ENCODE peak calls at places on chromosomes 13 and 19, in ten cellular contexts. One of them, this sample, is unnamed.

GRCh38 chr19:56170261-56170660 is 5.5 kb upstream of the GALP start:
- DNase-seq in stomach: no peak
- DNase-seq in naive thymus-derived CD8-positive, alpha-beta T cell: no peak
- DNase-seq in fibroblast of the conjunctiva: no peak
- DNase-seq in left cardiac atrium: no peak
- DNase-seq in mesendoderm: no peak
- DNase-seq in cardiac muscle cell: no peak
- DNase-seq in lower leg skin: no peak
- DNase-seq in stimulated activated CD4-positive, alpha-beta T cell treated with anti-CD3 and anti-CD28 coated beads, Interleukin-1b, Interleukin-23, amount 100 ng/mL, for 4 hours: no peak
- DNase-seq in endothelial cell of umbilical vein: no peak
- DNase-seq in this sample: no peak

GRCh38 chr13:71880753-71881541 is 13.9 kb upstream of the DACH1 start:
- DNase-seq in stomach: no peak
- DNase-seq in lower leg skin: no peak
- DNase-seq in stimulated activated CD4-positive, alpha-beta T cell treated with anti-CD3 and anti-CD28 coated beads, Interleukin-1b, Interleukin-23, amount 100 ng/mL, for 4 hours: no peak
- DNase-seq in mesendoderm: peak
- DNase-seq in naive thymus-derived CD8-positive, alpha-beta T cell: no peak
- DNase-seq in cardiac muscle cell: no peak
- DNase-seq in left cardiac atrium: no peak
- DNase-seq in endothelial cell of umbilical vein: no peak
- DNase-seq in fibroblast of the conjunctiva: no peak
- DNase-seq in this sample: no peak

GRCh38 chr13:73268306-73268705 is 209.5 kb downstream of the KLF5 start:
- DNase-seq in mesendoderm: no peak
- DNase-seq in stimulated activated CD4-positive, alpha-beta T cell treated with anti-CD3 and anti-CD28 coated beads, Interleukin-1b, Interleukin-23, amount 100 ng/mL, for 4 hours: no peak
- DNase-seq in naive thymus-derived CD8-positive, alpha-beta T cell: no peak
- DNase-seq in endothelial cell of umbilical vein: no peak
- DNase-seq in fibroblast of the conjunctiva: peak
- DNase-seq in lower leg skin: no peak
- DNase-seq in cardiac muscle cell: no peak
- DNase-seq in stomach: no peak
- DNase-seq in left cardiac atrium: no peak
- DNase-seq in this sample: no peak

GRCh38 chr13:39201075-39201630 is 162.9 kb downstream of the NHLRC3 start:
- DNase-seq in endothelial cell of umbilical vein: no peak
- DNase-seq in lower leg skin: no peak
- DNase-seq in stimulated activated CD4-positive, alpha-beta T cell treated with anti-CD3 and anti-CD28 coated beads, Interleukin-1b, Interleukin-23, amount 100 ng/mL, for 4 hours: no peak
- DNase-seq in fibroblast of the conjunctiva: no peak
- DNase-seq in naive thymus-derived CD8-positive, alpha-beta T cell: no peak
- DNase-seq in left cardiac atrium: peak
- DNase-seq in cardiac muscle cell: peak
- DNase-seq in mesendoderm: peak
- DNase-seq in stomach: no peak
- DNase-seq in this sample: no peak

GRCh38 chr13:23889598-23890224 is 511 bp upstream of the MIPEP start:
- DNase-seq in fibroblast of the conjunctiva: no peak
- DNase-seq in stomach: no peak
- DNase-seq in stimulated activated CD4-positive, alpha-beta T cell treated with anti-CD3 and anti-CD28 coated beads, Interleukin-1b, Interleukin-23, amount 100 ng/mL, for 4 hours: no peak
- DNase-seq in lower leg skin: no peak
- DNase-seq in endothelial cell of umbilical vein: no peak
- DNase-seq in cardiac muscle cell: peak
- DNase-seq in naive thymus-derived CD8-positive, alpha-beta T cell: no peak
- DNase-seq in left cardiac atrium: no peak
- DNase-seq in mesendoderm: peak
- DNase-seq in this sample: no peak

GRCh38 chr13:102914629-102914935 is 68.8 kb downstream of the ERCC5 start:
- DNase-seq in endothelial cell of umbilical vein: no peak
- DNase-seq in stimulated activated CD4-positive, alpha-beta T cell treated with anti-CD3 and anti-CD28 coated beads, Interleukin-1b, Interleukin-23, amount 100 ng/mL, for 4 hours: no peak
- DNase-seq in cardiac muscle cell: no peak
- DNase-seq in lower leg skin: no peak
- DNase-seq in left cardiac atrium: no peak
- DNase-seq in stomach: no peak
- DNase-seq in fibroblast of the conjunctiva: no peak
- DNase-seq in naive thymus-derived CD8-positive, alpha-beta T cell: no peak
- DNase-seq in mesendoderm: peak
- DNase-seq in this sample: no peak

GRCh38 chr13:23432589-23432988 is 913 bp downstream of the SACS start:
- DNase-seq in fibroblast of the conjunctiva: no peak
- DNase-seq in endothelial cell of umbilical vein: no peak
- DNase-seq in naive thymus-derived CD8-positive, alpha-beta T cell: no peak
- DNase-seq in left cardiac atrium: no peak
- DNase-seq in mesendoderm: no peak
- DNase-seq in lower leg skin: no peak
- DNase-seq in cardiac muscle cell: no peak
- DNase-seq in stomach: no peak
- DNase-seq in stimulated activated CD4-positive, alpha-beta T cell treated with anti-CD3 and anti-CD28 coated beads, Interleukin-1b, Interleukin-23, amount 100 ng/mL, for 4 hours: no peak
- DNase-seq in this sample: no peak

GRCh38 chr19:12628040-12629022 is 17.6 kb downstream of the ZNF791 start:
- DNase-seq in endothelial cell of umbilical vein: no peak
- DNase-seq in fibroblast of the conjunctiva: no peak
- DNase-seq in stimulated activated CD4-positive, alpha-beta T cell treated with anti-CD3 and anti-CD28 coated beads, Interleukin-1b, Interleukin-23, amount 100 ng/mL, for 4 hours: no peak
- DNase-seq in naive thymus-derived CD8-positive, alpha-beta T cell: no peak
- DNase-seq in left cardiac atrium: no peak
- DNase-seq in stomach: no peak
- DNase-seq in mesendoderm: peak
- DNase-seq in lower leg skin: no peak
- DNase-seq in cardiac muscle cell: no peak
- DNase-seq in this sample: peak

GRCh38 chr19:6078068-6078467 is 32.2 kb downstream of the RFX2 start:
- DNase-seq in stomach: no peak
- DNase-seq in cardiac muscle cell: no peak
- DNase-seq in left cardiac atrium: no peak
- DNase-seq in endothelial cell of umbilical vein: no peak
- DNase-seq in mesendoderm: no peak
- DNase-seq in stimulated activated CD4-positive, alpha-beta T cell treated with anti-CD3 and anti-CD28 coated beads, Interleukin-1b, Interleukin-23, amount 100 ng/mL, for 4 hours: no peak
- DNase-seq in naive thymus-derived CD8-positive, alpha-beta T cell: no peak
- DNase-seq in fibroblast of the conjunctiva: no peak
- DNase-seq in lower leg skin: no peak
- DNase-seq in this sample: no peak